ENCODE peak calls at places on chromosomes 4 and X, in five cellular contexts. R is H1, V is K562, H is GM12891, Z is HepG2. W is an unnamed sample.

GRCh38 chr4:106062452-106062875 is 167.2 kb downstream of the NPNT start:
- DNase-seq in R (no peak), V (peak), Z (peak), H (no peak), W (no peak)

GRCh38 chr4:166169111-166169510 is 296.1 kb downstream of the TLL1 start:
- DNase-seq in Z (peak), H (no peak), V (no peak), R (peak), W (no peak)

GRCh38 chrX:42119076-42119475 is 195.7 kb upstream of the CASK start:
- DNase-seq in Z (peak), H (no peak), R (no peak), V (no peak), W (no peak)

GRCh38 chr4:5084911-5085475 is 33.7 kb downstream of the STK32B start:
- DNase-seq in V (no peak), R (no peak), H (no peak), Z (no peak), W (no peak)

GRCh38 chrX:51891821-51892551 is 1.4 kb upstream of the MAGED1 start:
- DNase-seq in R (no peak), Z (no peak), H (no peak), V (no peak), W (no peak)

GRCh38 chr4:22014222-22014741 is 65.7 kb upstream of the KCNIP4 start:
- DNase-seq in R (no peak), Z (no peak), H (no peak), V (no peak), W (no peak)

GRCh38 chrX:154546354-154547244 is at the start of gene G6PD:
- DNase-seq in Z (peak), V (peak), R (peak), H (peak), W (peak)

GRCh38 chrX:40644821-40645358 is 2.5 kb downstream of the CXorf38 start:
- DNase-seq in V (peak), H (no peak), R (no peak), Z (peak), W (peak)

GRCh38 chr4:155906554-155907247 is 3.2 kb downstream of the TDO2 start:
- DNase-seq in Z (no peak), H (no peak), R (no peak), V (no peak), W (no peak)

GRCh38 chr4:45946699-45947098 is 177.2 kb downstream of the GABRG1 start:
- DNase-seq in V (no peak), Z (no peak), R (no peak), H (no peak), W (no peak)

GRCh38 chr4:124711469-124712416 is 789 bp downstream of the ANKRD50 start:
- DNase-seq in H (peak), Z (peak), V (peak), R (peak), W (peak)

GRCh38 chrX:105646592-105647372 is 175.6 kb upstream of the NRK start:
- DNase-seq in V (no peak), H (no peak), R (no peak), Z (no peak), W (no peak)

GRCh38 chr4:12583286-12583685 is 900.9 kb downstream of the RAB28 start:
- DNase-seq in V (no peak), R (no peak), H (no peak), Z (no peak), W (no peak)

GRCh38 chr4:158008551-158009218 is 164.1 kb downstream of the GASK1B start:
- DNase-seq in V (no peak), R (no peak), Z (no peak), H (no peak), W (no peak)

GRCh38 chrX:103607385-103608304 is at the start of gene TCEAL3:
- DNase-seq in V (no peak), Z (no peak), H (no peak), R (peak), W (no peak)
- TF ChIP-seq POLR2A in V (no peak), Z (no peak), H (no peak), R (peak), W (no peak)

GRCh38 chr4:168634276-168634802 is 137.5 kb downstream of the PALLD start:
- DNase-seq in V (no peak), Z (no peak), R (no peak), H (no peak), W (no peak)
- TF ChIP-seq TAF1 in V (no peak), Z (no peak), R (no peak), H (no peak), W (no peak)

DNA sequence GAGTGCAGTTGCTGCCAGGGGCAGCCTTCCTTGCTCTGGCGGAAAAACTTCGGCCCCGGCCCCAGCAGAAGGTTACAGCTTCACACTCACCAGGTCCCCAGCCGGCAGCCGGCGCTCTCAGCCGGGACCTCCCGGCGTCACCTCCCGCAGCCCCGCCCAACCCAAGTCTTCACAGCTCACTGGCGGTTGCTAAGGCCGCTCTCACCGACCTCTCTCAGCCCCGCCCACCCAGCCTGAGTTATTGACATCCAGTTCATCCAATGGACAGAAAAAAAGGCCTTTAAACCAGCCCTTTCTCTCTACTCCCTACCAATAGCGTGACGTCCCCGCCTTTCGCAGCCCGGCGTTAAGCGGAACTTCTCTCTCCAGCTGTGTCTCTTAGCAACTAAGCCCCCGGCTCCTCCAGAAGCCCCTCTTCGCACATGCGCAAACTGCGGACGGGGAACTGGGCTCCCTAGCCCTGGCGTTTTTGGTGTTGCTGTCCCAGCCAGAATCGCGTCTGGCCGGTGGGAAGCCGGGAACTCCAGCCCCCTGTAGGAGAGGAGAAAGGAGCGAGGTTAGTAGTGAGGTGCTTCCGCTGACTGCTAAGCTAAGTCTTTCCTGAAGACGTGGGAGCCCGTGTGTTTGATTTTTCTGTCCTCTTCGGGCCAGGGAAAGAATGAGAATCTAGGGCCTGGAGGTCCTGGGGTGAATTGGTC is at the start of gene BBS12:
- DNase-seq in R (peak), Z (peak), H (peak), V (peak), W (peak)
- TF ChIP-seq POLR2A in R (no peak), Z (no peak), H (no peak), V (peak), W (no peak)

GRCh38 chr4:99510721-99511120 is at the start of gene C4orf17:
- DNase-seq in R (no peak), H (no peak), Z (no peak), V (no peak), W (no peak)

GRCh38 chr4:99507762-99508161 is 3.1 kb upstream of the C4orf17 start:
- DNase-seq in Z (no peak), R (no peak), H (no peak), V (no peak), W (no peak)

GRCh38 chr4:99507349-99507748 is 3.5 kb upstream of the C4orf17 start:
- DNase-seq in H (no peak), R (no peak), Z (no peak), V (no peak), W (no peak)

GRCh38 chr4:99506781-99507180 is 4.0 kb upstream of the C4orf17 start:
- DNase-seq in Z (no peak), H (no peak), R (no peak), V (no peak), W (no peak)

DNA sequence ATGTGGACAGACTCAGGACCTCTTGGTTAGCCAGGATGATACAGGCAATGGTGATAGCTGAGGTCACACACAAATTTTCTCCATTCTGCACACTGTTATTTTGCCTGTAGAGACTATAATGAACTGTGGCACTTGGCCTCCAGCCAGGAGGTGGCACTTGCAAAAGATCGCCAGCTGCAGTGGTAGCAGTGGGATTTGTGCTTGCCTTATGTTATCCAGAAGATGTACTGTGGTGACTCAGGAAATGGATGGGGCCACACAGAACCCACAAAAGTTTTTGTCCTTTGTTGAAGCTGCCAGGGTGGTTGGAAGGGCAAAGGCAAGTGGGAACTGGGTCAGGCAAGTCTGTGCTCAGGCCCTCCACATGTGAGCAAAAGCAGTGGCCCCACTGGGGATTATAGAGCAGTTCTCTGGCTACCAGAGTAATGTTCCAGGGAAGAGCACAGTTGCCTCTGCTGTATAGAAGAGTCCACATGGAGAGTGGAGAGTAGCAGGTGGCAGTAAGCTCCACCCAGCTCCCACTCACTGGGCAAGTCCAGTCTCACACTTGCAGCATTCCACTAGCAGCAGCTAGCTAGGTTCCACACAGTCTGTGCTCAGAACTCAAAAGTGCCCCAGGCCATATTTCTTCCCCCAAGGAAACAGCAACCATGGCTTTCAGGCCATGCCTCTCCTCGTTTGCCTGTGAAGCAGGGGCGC is 5.9 kb upstream of the C4orf17 start:
- DNase-seq in R (no peak), H (no peak), V (no peak), Z (no peak), W (no peak)
- TF ChIP-seq TAF1 in R (no peak), H (no peak), V (no peak), Z (no peak), W (no peak)

GRCh38 chr4:685681-686218 is 3.2 kb downstream of the SLC49A3 start:
- DNase-seq in R (no peak), V (no peak), Z (no peak), H (no peak), W (no peak)

GRCh38 chr4:683982-684571 is 4.9 kb downstream of the SLC49A3 start:
- DNase-seq in H (no peak), Z (peak), R (peak), V (peak), W (no peak)

GRCh38 chr4:683247-683897 is 5.6 kb downstream of the SLC49A3 start:
- DNase-seq in Z (no peak), R (no peak), V (no peak), H (no peak), W (no peak)

GRCh38 chr4:686371-687040 is 2.4 kb downstream of the SLC49A3 start:
- DNase-seq in Z (no peak), H (no peak), R (no peak), V (no peak), W (no peak)

GRCh38 chr4:684611-685010 is 4.3 kb downstream of the SLC49A3 start:
- DNase-seq in R (no peak), V (no peak), Z (no peak), H (no peak), W (no peak)
- TF ChIP-seq POLR2A in R (no peak), V (no peak), Z (no peak), H (no peak), W (no peak)

W was measured in GM12892.